ENCODE peak calls at places on chromosomes 4 and X, in eight cellular contexts. B is lower leg skin, U is dorsolateral prefrontal cortex, M is T follicular helper cell, H is Calu3, I is fibroblast of gingiva, G is NCI-H524 treated with DMSO at 0.1 percent for 48 hours, R is NCI-H748 treated with DMSO at 0.1 percent for 48 hours. W is an unnamed sample.

GRCh38 chrX:151153086-151153485 is 23.3 kb upstream of the GPR50 start:
- DNase-seq in H (peak; percentile 13), U (peak; percentile 57), I (peak; percentile 2), B (no peak), G (no peak), R (no peak), M (no peak), W (peak; percentile 25)

GRCh38 chrX:15359701-15360100 is 24.4 kb upstream of the PIGA start:
- DNase-seq in I (peak; percentile 38), M (no peak), H (no peak), B (no peak), G (no peak), R (no peak), U (no peak), W (no peak)

GRCh38 chrX:25858273-25858880 is 279.8 kb upstream of the MAGEB18 start:
- DNase-seq in G (no peak), U (no peak), I (no peak), B (no peak), H (no peak), M (no peak), R (no peak), W (no peak)

GRCh38 chrX:51568586-51568985 is 50.1 kb downstream of the CENPVL3 start:
- DNase-seq in R (no peak), M (no peak), I (peak; percentile 12), H (no peak), B (no peak), G (no peak), U (no peak), W (peak; percentile 18)

GRCh38 chr4:168604496-168605373 is 107.9 kb downstream of the PALLD start:
- DNase-seq in G (no peak), I (peak; percentile 91), R (no peak), H (peak; percentile 23), M (no peak), B (peak; percentile 31), U (no peak), W (no peak)

GRCh38 chr4:176902710-176903323 is 110.1 kb upstream of the VEGFC start:
- DNase-seq in G (no peak), M (no peak), U (no peak), H (no peak), R (no peak), B (no peak), I (peak; percentile 71), W (no peak)

GRCh38 chr4:53620956-53621355 is 29.7 kb upstream of the LNX1 start:
- DNase-seq in H (no peak), B (no peak), U (no peak), I (no peak), M (no peak), G (no peak), R (no peak), W (peak; percentile 14)

GRCh38 chr4:115655626-115656025 is 542.2 kb upstream of the NDST4 start:
- DNase-seq in I (no peak), B (no peak), R (no peak), M (no peak), U (no peak), H (no peak), G (no peak), W (no peak)

GRCh38 chr4:73311428-73311827 is 52.8 kb upstream of the ANKRD17 start:
- DNase-seq in M (no peak), H (no peak), I (peak; percentile 58), G (no peak), U (no peak), B (no peak), R (no peak), W (no peak)

GRCh38 chr4:31917334-31917733 is 1197.2 kb downstream of the PCDH7 start:
- DNase-seq in G (no peak), R (no peak), B (no peak), I (no peak), U (no peak), H (no peak), M (no peak), W (no peak)

GRCh38 chr4:39729557-39729956 is 31.6 kb downstream of the UBE2K start:
- DNase-seq in H (no peak), B (no peak), U (no peak), G (no peak), R (no peak), M (no peak), I (peak; percentile 22), W (no peak)

GRCh38 chrX:150436200-150436599 is 73.1 kb downstream of the MAMLD1 start:
- DNase-seq in B (no peak), U (no peak), G (no peak), M (no peak), I (no peak), H (no peak), R (no peak), W (no peak)

GRCh38 chrX:22081475-22082092 is 49.5 kb downstream of the PHEX start:
- DNase-seq in R (peak; percentile 0), U (no peak), I (peak; percentile 29), M (peak; percentile 23), G (peak; percentile 4), B (no peak), H (peak; percentile 65), W (no peak)

GRCh38 chr4:185128272-185129119 is 14.6 kb upstream of the SLC25A4 start:
- DNase-seq in R (no peak), B (no peak), U (peak; percentile 43), G (no peak), H (peak; percentile 24), M (no peak), I (no peak), W (peak; percentile 24)

GRCh38 chr4:83548151-83548905 is 12.4 kb downstream of the GPAT3 start:
- DNase-seq in H (peak; percentile 76), R (peak; percentile 56), U (no peak), M (no peak), I (peak; percentile 92), B (peak; percentile 77), G (no peak), W (peak; percentile 86)

GRCh38 chr4:168508683-168509082 is 11.8 kb downstream of the PALLD start:
- DNase-seq in H (no peak), G (no peak), M (no peak), I (no peak), U (no peak), B (no peak), R (no peak), W (no peak)

GRCh38 chr4:55358668-55359067 is 12.6 kb downstream of the SRD5A3 start:
- DNase-seq in G (no peak), B (no peak), H (no peak), M (no peak), U (no peak), R (no peak), I (peak; percentile 88), W (no peak)

GRCh38 chrX:123906557-123907316 is 46.9 kb downstream of the XIAP start:
- DNase-seq in B (no peak), U (no peak), R (no peak), M (no peak), I (no peak), H (no peak), G (no peak), W (no peak)

GRCh38 chrX:1477801-1478458 is 25.2 kb upstream of the ASMTL start:
- DNase-seq in R (no peak), B (no peak), U (no peak), G (no peak), H (no peak), I (no peak), M (no peak), W (no peak)

GRCh38 chrX:101260435-101260834 is 30.7 kb downstream of the TAF7L start:
- DNase-seq in M (no peak), U (no peak), B (no peak), R (no peak), I (peak; percentile 2), G (no peak), H (no peak), W (peak; percentile 8)

W was measured in A549.